ENCODE peak calls at places on chromosome 16, in four cellular contexts. One of them, this sample, is unnamed.

GRCh38 chr16:73025111-73025505 is 22.8 kb downstream of the ZFHX3 start:
- DNase-seq in IMR-90: no peak
- DNase-seq in neural progenitor cell: no peak
- DNase-seq in K562: no peak
- DNase-seq in this sample: no peak

GRCh38 chr16:55470533-55471371 is 8.2 kb upstream of the MMP2 start:
- DNase-seq in IMR-90: no peak
- DNase-seq in neural progenitor cell: no peak
- DNase-seq in K562: no peak
- DNase-seq in this sample: no peak

GRCh38 chr16:86637744-86638143 is 59.4 kb downstream of the FOXL1 start:
- DNase-seq in IMR-90: no peak
- DNase-seq in neural progenitor cell: no peak
- DNase-seq in K562: no peak
- DNase-seq in this sample: no peak

GRCh38 chr16:29831490-29831889 is 11.2 kb downstream of the MVP start:
- DNase-seq in IMR-90: no peak
- DNase-seq in neural progenitor cell: no peak
- DNase-seq in K562: no peak
- DNase-seq in this sample: peak; percentile 35

GRCh38 chr16:30434852-30435251 is 5.0 kb upstream of the DCTPP1 start:
- DNase-seq in IMR-90: no peak
- DNase-seq in neural progenitor cell: no peak
- DNase-seq in K562: no peak
- DNase-seq in this sample: no peak

GRCh38 chr16:27927266-27927901 is 136.1 kb downstream of the GSG1L start:
- DNase-seq in IMR-90: no peak
- DNase-seq in neural progenitor cell: no peak
- DNase-seq in K562: no peak
- DNase-seq in this sample: no peak

GRCh38 chr16:67311607-67312449 is 14.7 kb downstream of the KCTD19 start:
- DNase-seq in IMR-90: peak; percentile 100
- DNase-seq in neural progenitor cell: no peak
- DNase-seq in K562: peak; percentile 47
- DNase-seq in this sample: peak; percentile 96

GRCh38 chr16:28110074-28110473 is 46.6 kb upstream of the GSG1L start:
- DNase-seq in IMR-90: peak; percentile 79
- DNase-seq in neural progenitor cell: no peak
- DNase-seq in K562: no peak
- DNase-seq in this sample: no peak

GRCh38 chr16:76265434-76266045 is 11.7 kb upstream of the CNTNAP4 start:
- DNase-seq in IMR-90: peak; percentile 1
- DNase-seq in neural progenitor cell: peak; percentile 67
- DNase-seq in K562: peak; percentile 17
- DNase-seq in this sample: no peak

GRCh38 chr16:73713301-73713700 is 583.3 kb upstream of the PSMD7 start:
- DNase-seq in IMR-90: no peak
- DNase-seq in neural progenitor cell: no peak
- DNase-seq in K562: no peak
- DNase-seq in this sample: no peak

GRCh38 chr16:29835926-29836325 is 15.7 kb downstream of the MVP start:
- DNase-seq in IMR-90: no peak
- DNase-seq in neural progenitor cell: no peak
- DNase-seq in K562: no peak
- DNase-seq in this sample: no peak

GRCh38 chr16:67305216-67306071 is 21.1 kb downstream of the KCTD19 start:
- DNase-seq in IMR-90: no peak
- DNase-seq in neural progenitor cell: no peak
- DNase-seq in K562: peak; percentile 32
- DNase-seq in this sample: peak; percentile 59

GRCh38 chr16:180101-180920 is at the start of gene HBQ1:
- DNase-seq in IMR-90: no peak
- DNase-seq in neural progenitor cell: peak; percentile 78
- DNase-seq in K562: peak; percentile 85
- DNase-seq in this sample: peak; percentile 97

GRCh38 chr16:35743101-35743692 is 2283.8 kb downstream of the TP53TG3F start:
- DNase-seq in IMR-90: no peak
- DNase-seq in neural progenitor cell: no peak
- DNase-seq in K562: no peak
- DNase-seq in this sample: no peak

GRCh38 chr16:11155284-11155806 is 100.7 kb downstream of the SOCS1 start:
- DNase-seq in IMR-90: peak; percentile 96
- DNase-seq in neural progenitor cell: no peak
- DNase-seq in K562: peak; percentile 59
- DNase-seq in this sample: peak; percentile 94

GRCh38 chr16:11159189-11159588 is 96.8 kb downstream of the SOCS1 start:
- DNase-seq in IMR-90: no peak
- DNase-seq in neural progenitor cell: no peak
- DNase-seq in K562: no peak
- DNase-seq in this sample: no peak

GRCh38 chr16:11157143-11157542 is 98.9 kb downstream of the SOCS1 start:
- DNase-seq in IMR-90: no peak
- DNase-seq in neural progenitor cell: no peak
- DNase-seq in K562: no peak
- DNase-seq in this sample: peak; percentile 38

GRCh38 chr16:11152677-11153321 is 103.2 kb downstream of the SOCS1 start:
- DNase-seq in IMR-90: no peak
- DNase-seq in neural progenitor cell: no peak
- DNase-seq in K562: peak; percentile 41
- DNase-seq in this sample: peak; percentile 17

DNA sequence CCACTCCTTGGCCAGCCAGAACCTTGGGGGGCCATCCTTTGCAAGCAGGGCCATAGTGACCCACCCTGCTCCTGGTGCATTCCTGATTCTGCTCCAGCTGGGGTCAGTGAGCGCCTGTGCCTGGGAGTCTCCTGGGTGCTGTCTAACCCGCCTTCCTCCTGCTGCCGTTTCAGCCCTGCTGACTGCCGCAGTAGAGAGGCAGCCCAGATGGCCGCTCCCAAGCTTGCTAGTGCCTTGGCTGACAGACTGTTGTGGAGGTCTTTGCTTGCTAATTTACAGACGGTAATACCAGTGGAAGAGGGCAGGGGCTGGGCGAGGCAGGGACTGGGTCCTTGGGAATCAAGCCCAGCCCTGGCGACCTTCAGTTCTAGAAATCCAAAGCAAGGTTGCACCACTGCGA is 99.6 kb downstream of the SOCS1 start:
- DNase-seq in IMR-90: no peak
- DNase-seq in neural progenitor cell: no peak
- DNase-seq in K562: no peak
- DNase-seq in this sample: peak; percentile 23
- H4K20me1 ChIP-seq in IMR-90: no peaks in the 10 kb centered on the region
- H4K20me1 ChIP-seq in neural progenitor cell: no peaks in the 10 kb centered on the region
- H4K20me1 ChIP-seq in K562: peaks cover 3% of the 10 kb centered on the region
- H4K20me1 ChIP-seq in this sample: peaks cover 5% of the 10 kb centered on the region

GRCh38 chr16:89905511-89906140 is 13.0 kb upstream of the MC1R start:
- DNase-seq in IMR-90: no peak
- DNase-seq in neural progenitor cell: no peak
- DNase-seq in K562: no peak
- DNase-seq in this sample: peak; percentile 96

GRCh38 chr16:89902980-89903379 is 15.7 kb upstream of the MC1R start:
- DNase-seq in IMR-90: no peak
- DNase-seq in neural progenitor cell: no peak
- DNase-seq in K562: no peak
- DNase-seq in this sample: peak; percentile 79

GRCh38 chr16:89906141-89907025 is 12.3 kb upstream of the MC1R start:
- DNase-seq in IMR-90: no peak
- DNase-seq in neural progenitor cell: no peak
- DNase-seq in K562: no peak
- DNase-seq in this sample: peak; percentile 86

GRCh38 chr16:89903908-89904515 is 14.7 kb upstream of the MC1R start:
- DNase-seq in IMR-90: no peak
- DNase-seq in neural progenitor cell: no peak
- DNase-seq in K562: no peak
- DNase-seq in this sample: peak; percentile 88

GRCh38 chr16:89904606-89905510 is 13.8 kb upstream of the MC1R start:
- DNase-seq in IMR-90: no peak
- DNase-seq in neural progenitor cell: no peak
- DNase-seq in K562: no peak
- DNase-seq in this sample: peak; percentile 60
- H4K20me1 ChIP-seq in IMR-90: no peaks in the 10 kb centered on the region
- H4K20me1 ChIP-seq in neural progenitor cell: no peaks in the 10 kb centered on the region
- H4K20me1 ChIP-seq in K562: no peaks in the 10 kb centered on the region
- H4K20me1 ChIP-seq in this sample: peaks cover 24% of the 10 kb centered on the region

GRCh38 chr16:79195948-79196347 is 404.6 kb downstream of the MAF start:
- DNase-seq in IMR-90: no peak
- DNase-seq in neural progenitor cell: no peak
- DNase-seq in K562: no peak
- DNase-seq in this sample: no peak

GRCh38 chr16:79190542-79190941 is 410.0 kb downstream of the MAF start:
- DNase-seq in IMR-90: no peak
- DNase-seq in neural progenitor cell: no peak
- DNase-seq in K562: no peak
- DNase-seq in this sample: no peak

GRCh38 chr16:79194291-79194690 is 406.2 kb downstream of the MAF start:
- DNase-seq in IMR-90: no peak
- DNase-seq in neural progenitor cell: no peak
- DNase-seq in K562: no peak
- DNase-seq in this sample: peak; percentile 15

GRCh38 chr16:79191933-79192332 is 408.6 kb downstream of the MAF start:
- DNase-seq in IMR-90: no peak
- DNase-seq in neural progenitor cell: no peak
- DNase-seq in K562: no peak
- DNase-seq in this sample: no peak

DNA sequence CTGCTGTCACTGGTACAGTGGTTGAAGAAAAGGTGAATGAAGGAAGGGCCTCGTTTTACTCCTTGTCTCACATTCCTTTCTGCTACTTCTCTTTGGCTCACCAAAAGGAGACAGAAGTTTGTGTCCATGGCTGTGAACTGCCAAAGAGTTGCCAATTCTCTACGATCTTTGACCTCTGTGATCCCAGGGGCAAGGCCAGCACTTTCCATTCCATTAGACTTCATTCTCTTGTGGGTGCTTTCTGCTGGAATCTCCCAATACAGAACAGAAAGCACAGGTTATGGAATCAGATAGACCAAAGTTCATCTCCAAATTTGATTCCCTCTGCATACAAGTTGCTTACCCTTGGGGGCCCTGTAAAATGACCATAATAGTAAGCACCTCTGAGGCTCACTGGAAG is 407.6 kb downstream of the MAF start:
- DNase-seq in IMR-90: no peak
- DNase-seq in neural progenitor cell: no peak
- DNase-seq in K562: no peak
- DNase-seq in this sample: no peak
- H4K20me1 ChIP-seq in IMR-90: no peaks in the 10 kb centered on the region
- H4K20me1 ChIP-seq in neural progenitor cell: no peaks in the 10 kb centered on the region
- H4K20me1 ChIP-seq in K562: no peaks in the 10 kb centered on the region
- H4K20me1 ChIP-seq in this sample: no peaks in the 10 kb centered on the region

GRCh38 chr16:81602377-81602776 is 157.8 kb downstream of the CMIP start:
- DNase-seq in IMR-90: no peak
- DNase-seq in neural progenitor cell: no peak
- DNase-seq in K562: no peak
- DNase-seq in this sample: peak; percentile 51

GRCh38 chr16:81601008-81601428 is 156.4 kb downstream of the CMIP start:
- DNase-seq in IMR-90: peak; percentile 72
- DNase-seq in neural progenitor cell: no peak
- DNase-seq in K562: no peak
- DNase-seq in this sample: peak; percentile 92

GRCh38 chr16:81604960-81605383 is 160.4 kb downstream of the CMIP start:
- DNase-seq in IMR-90: peak; percentile 75
- DNase-seq in neural progenitor cell: no peak
- DNase-seq in K562: no peak
- DNase-seq in this sample: peak; percentile 96

GRCh38 chr16:81601601-81602251 is 157.1 kb downstream of the CMIP start:
- DNase-seq in IMR-90: peak; percentile 20
- DNase-seq in neural progenitor cell: no peak
- DNase-seq in K562: no peak
- DNase-seq in this sample: peak; percentile 86

DNA sequence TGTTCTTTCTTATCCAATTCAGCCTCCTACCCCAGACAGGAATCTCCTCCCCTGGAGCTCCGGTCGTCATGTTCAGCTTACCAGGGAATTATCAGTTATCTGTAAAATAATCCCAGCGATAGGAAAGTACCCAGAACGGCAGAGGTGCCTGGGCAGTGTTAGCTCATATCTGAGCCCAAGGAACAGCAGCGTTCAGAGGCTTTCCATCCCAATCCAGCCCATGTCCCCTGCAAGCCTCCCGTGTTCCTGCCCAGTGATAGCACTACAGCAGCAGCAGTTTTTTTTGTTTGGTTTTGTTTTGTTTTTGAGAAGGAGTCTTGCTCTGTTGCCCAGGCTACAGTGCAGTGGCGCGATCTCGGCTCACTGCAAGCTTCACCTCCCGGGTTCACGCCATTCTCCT is 158.2 kb downstream of the CMIP start:
- DNase-seq in IMR-90: no peak
- DNase-seq in neural progenitor cell: no peak
- DNase-seq in K562: no peak
- DNase-seq in this sample: no peak
- H4K20me1 ChIP-seq in IMR-90: peaks cover 80% of the 10 kb centered on the region
- H4K20me1 ChIP-seq in neural progenitor cell: peaks cover 57% of the 10 kb centered on the region
- H4K20me1 ChIP-seq in K562: peaks cover 31% of the 10 kb centered on the region
- H4K20me1 ChIP-seq in this sample: peaks cover 30% of the 10 kb centered on the region

This sample was measured in osteoblast.